ENCODE peak calls at places on chromosomes 6 and 20, in four cellular contexts. G is H9, Z is H1, P is IMR-90. K is an unnamed sample.

GRCh38 chr6:166849762-166850181 is 106.6 kb downstream of the RNASET2 start:
- DNase-seq in P (no peak), Z (no peak), G (no peak), K (no peak)

GRCh38 chr20:20711413-20711812 is 1.0 kb downstream of the RALGAPA2 start:
- DNase-seq in Z (no peak), P (no peak), G (no peak), K (peak; percentile 45)

GRCh38 chr20:1524004-1524403 is 32.8 kb upstream of the SIRPB2 start:
- DNase-seq in P (no peak), G (no peak), Z (no peak), K (no peak)

GRCh38 chr6:114176726-114177125 is 166.1 kb downstream of the HS3ST5 start:
- DNase-seq in Z (no peak), G (no peak), P (no peak), K (peak; percentile 52)

GRCh38 chr6:32980488-32981038 is 12.2 kb downstream of the BRD2 start:
- DNase-seq in Z (no peak), G (no peak), P (no peak), K (no peak)

GRCh38 chr20:17933711-17934110 is 34.9 kb downstream of the SNX5 start:
- DNase-seq in Z (no peak), G (no peak), P (no peak), K (no peak)

GRCh38 chr6:107673076-107673494 is 151.0 kb downstream of the SCML4 start:
- DNase-seq in G (no peak), P (no peak), Z (no peak), K (no peak)

GRCh38 chr6:108408453-108408852 is 113.6 kb downstream of the AFG1L start:
- DNase-seq in P (peak; percentile 38), G (no peak), Z (no peak), K (no peak)

GRCh38 chr20:51092238-51092822 is 69.4 kb upstream of the KCNG1 start:
- DNase-seq in Z (no peak), G (no peak), P (no peak), K (peak; percentile 95)

GRCh38 chr20:53926428-53927028 is 143.9 kb downstream of the BCAS1 start:
- DNase-seq in Z (no peak), P (peak; percentile 97), G (no peak), K (peak; percentile 45)

GRCh38 chr6:125957845-125958244 is 1.3 kb downstream of the HINT3 start:
- DNase-seq in Z (no peak), P (peak; percentile 65), G (no peak), K (no peak)

GRCh38 chr20:25218492-25218891 is 23.0 kb downstream of the ENTPD6 start:
- DNase-seq in Z (no peak), G (no peak), P (no peak), K (no peak)

GRCh38 chr20:31839782-31840487 is 5.5 kb downstream of the FOXS1 start:
- DNase-seq in G (no peak), P (no peak), Z (no peak), K (no peak)

GRCh38 chr20:9514461-9515210 is at the start of gene LAMP5:
- DNase-seq in Z (no peak), P (peak; percentile 29), G (peak; percentile 86), K (peak; percentile 86)

GRCh38 chr20:48107560-48107959 is 322.3 kb upstream of the SULF2 start:
- DNase-seq in P (no peak), Z (no peak), G (no peak), K (no peak)

GRCh38 chr6:133062702-133063319 is 178.3 kb upstream of the EYA4 start:
- DNase-seq in G (no peak), Z (no peak), P (peak; percentile 30), K (no peak)

GRCh38 chr6:135906542-135906941 is 55.0 kb downstream of the PDE7B start:
- DNase-seq in G (no peak), P (peak; percentile 79), Z (no peak), K (no peak)

GRCh38 chr6:156601821-156602301 is 175.3 kb upstream of the ARID1B start:
- DNase-seq in P (no peak), Z (no peak), G (no peak), K (no peak)

GRCh38 chr20:62258499-62259293 is 20.4 kb downstream of the OSBPL2 start:
- DNase-seq in G (no peak), P (peak; percentile 85), Z (no peak), K (no peak)

GRCh38 chr6:117380298-117380697 is 45.4 kb downstream of the ROS1 start:
- DNase-seq in P (no peak), Z (no peak), G (no peak), K (no peak)

GRCh38 chr6:73308712-73309533 is 45.2 kb downstream of the DPPA5 start:
- DNase-seq in P (no peak), Z (no peak), G (peak; percentile 65), K (peak; percentile 78)

GRCh38 chr6:158514176-158514575 is 45.7 kb upstream of the TMEM181 start:
- DNase-seq in Z (no peak), G (no peak), P (no peak), K (no peak)

GRCh38 chr6:32666420-32667300 is at the start of gene HLA-DQB1:
- DNase-seq in P (no peak), G (peak; percentile 75), Z (no peak), K (peak; percentile 53)

DNA sequence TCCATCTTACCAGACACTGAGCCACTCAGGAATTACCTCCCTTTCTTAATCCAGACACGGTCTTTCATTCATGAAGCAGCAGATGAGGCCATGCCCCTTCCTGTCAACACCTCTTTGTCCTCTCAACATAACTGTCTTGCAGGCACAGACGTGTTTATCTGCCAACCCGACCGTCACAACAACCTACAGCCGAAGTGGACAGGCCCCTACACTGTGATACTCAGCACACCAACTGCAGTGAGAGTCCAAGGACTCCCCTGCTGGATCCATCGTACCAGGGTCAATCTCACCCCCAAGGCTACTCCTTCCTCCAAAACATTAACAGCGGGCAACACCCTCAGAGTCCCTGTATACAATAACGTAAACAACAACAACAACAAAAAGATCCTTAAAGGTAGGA is 30.6 kb upstream of the ULBP3 start:
- DNase-seq in Z (no peak), P (no peak), G (no peak), K (no peak)
- H3K56ac ChIP-seq in Z (no peak overlapping the region), P (no peak overlapping the region), G (no peak overlapping the region), K (no peak overlapping the region)

GRCh38 chr6:35686441-35686840 is 2.3 kb downstream of the FKBP5 start:
- DNase-seq in Z (no peak), P (no peak), G (no peak), K (no peak)
- H3K56ac ChIP-seq in Z (no peak overlapping the region), P (no peak overlapping the region), G (no peak overlapping the region), K (no peak overlapping the region)

GRCh38 chr20:56827763-56828162 is 198.7 kb downstream of the TFAP2C start:
- DNase-seq in P (no peak), G (no peak), Z (no peak), K (no peak)
- H3K56ac ChIP-seq in P (no peak overlapping the region), G (no peak overlapping the region), Z (no peak overlapping the region), K (no peak overlapping the region)

GRCh38 chr20:44157061-44157460 is 29.9 kb downstream of the JPH2 start:
- DNase-seq in G (no peak), Z (no peak), P (no peak), K (no peak)

GRCh38 chr20:44159711-44160110 is 27.3 kb downstream of the JPH2 start:
- DNase-seq in G (no peak), P (no peak), Z (no peak), K (no peak)

GRCh38 chr20:44154521-44155001 is 32.4 kb downstream of the JPH2 start:
- DNase-seq in G (no peak), P (no peak), Z (no peak), K (peak; percentile 78)

GRCh38 chr20:44160133-44160532 is 26.9 kb downstream of the JPH2 start:
- DNase-seq in Z (no peak), G (no peak), P (no peak), K (no peak)

GRCh38 chr20:44159125-44159524 is 27.9 kb downstream of the JPH2 start:
- DNase-seq in G (no peak), P (no peak), Z (no peak), K (no peak)
- H3K56ac ChIP-seq in G (no peak overlapping the region), P (no peak overlapping the region), Z (peak overlapping the region; percentile 37), K (no peak overlapping the region)

GRCh38 chr6:6125495-6125894 is 118.8 kb upstream of the NRN1 start:
- DNase-seq in Z (no peak), P (no peak), G (no peak), K (no peak)
- H3K56ac ChIP-seq in Z (no peak overlapping the region), P (no peak overlapping the region), G (no peak overlapping the region), K (no peak overlapping the region)

DNA sequence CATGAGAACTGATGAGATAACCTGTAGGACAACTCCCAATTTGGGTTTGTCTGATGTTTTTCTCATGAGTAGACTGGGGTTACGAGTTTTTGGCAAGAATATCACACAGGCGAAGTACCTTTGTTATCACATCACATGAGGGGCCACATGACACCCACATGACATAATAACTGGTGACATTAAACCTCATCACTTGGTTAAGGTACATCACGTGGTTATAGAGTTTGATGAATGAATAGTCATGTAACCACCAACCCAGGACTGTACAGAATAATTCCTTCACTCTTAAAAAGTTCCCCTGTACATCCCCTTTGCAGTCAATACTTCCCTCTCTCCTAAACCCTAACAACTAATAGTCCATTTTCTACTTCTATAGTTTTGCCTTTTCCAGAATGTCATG is 83.4 kb downstream of the REV3L start:
- DNase-seq in Z (no peak), P (no peak), G (no peak), K (no peak)
- H3K56ac ChIP-seq in Z (no peak overlapping the region), P (no peak overlapping the region), G (no peak overlapping the region), K (no peak overlapping the region)

GRCh38 chr6:8780653-8781052 is 345.3 kb upstream of the SLC35B3 start:
- DNase-seq in Z (no peak), P (no peak), G (no peak), K (no peak)
- H3K56ac ChIP-seq in Z (no peak overlapping the region), P (no peak overlapping the region), G (no peak overlapping the region), K (no peak overlapping the region)

GRCh38 chr6:134896881-134897280 is 53.0 kb downstream of the ALDH8A1 start:
- DNase-seq in Z (no peak), P (no peak), G (no peak), K (no peak)

GRCh38 chr6:134892362-134892761 is 57.5 kb downstream of the ALDH8A1 start:
- DNase-seq in Z (no peak), P (no peak), G (no peak), K (no peak)

GRCh38 chr6:134898575-134898974 is 51.3 kb downstream of the ALDH8A1 start:
- DNase-seq in G (no peak), Z (no peak), P (no peak), K (no peak)

GRCh38 chr6:134891633-134892032 is 58.3 kb downstream of the ALDH8A1 start:
- DNase-seq in G (no peak), P (no peak), Z (no peak), K (no peak)

GRCh38 chr6:134894800-134895199 is 55.1 kb downstream of the ALDH8A1 start:
- DNase-seq in P (no peak), Z (no peak), G (no peak), K (no peak)
- H3K56ac ChIP-seq in P (no peak overlapping the region), Z (no peak overlapping the region), G (no peak overlapping the region), K (no peak overlapping the region)